ENCODE peak calls at places on chromosomes 2 and 18, in five cellular contexts. One of them, this sample, is unnamed.
A peak's percentile ranks its signal among the peaks of the same experiment; 100 is the strongest.

GRCh38 chr2:14778015-14778414 is 145.5 kb downstream of the LRATD1 start:
- DNase-seq in NCI-H1092 treated with DMSO at 0.1 percent for 48 hours: no peak
- DNase-seq in stimulated activated CD8-positive, alpha-beta memory T cell treated with anti-CD3 and anti-CD28 coated beads, Interleukin-7, amount 100 ng/mL, for 1 hour: no peak
- DNase-seq in AG08395: peak; percentile 79
- DNase-seq in stimulated activated CD4-positive, alpha-beta T cell treated with anti-CD3 and anti-CD28 coated beads, TNF-alpha, amount 100 ng/mL, for 48 hours: no peak
- DNase-seq in this sample: no peak

GRCh38 chr2:182553483-182553882 is 126.6 kb upstream of the PDE1A start:
- DNase-seq in NCI-H1092 treated with DMSO at 0.1 percent for 48 hours: no peak
- DNase-seq in stimulated activated CD8-positive, alpha-beta memory T cell treated with anti-CD3 and anti-CD28 coated beads, Interleukin-7, amount 100 ng/mL, for 1 hour: no peak
- DNase-seq in AG08395: no peak
- DNase-seq in stimulated activated CD4-positive, alpha-beta T cell treated with anti-CD3 and anti-CD28 coated beads, TNF-alpha, amount 100 ng/mL, for 48 hours: no peak
- DNase-seq in this sample: no peak

GRCh38 chr2:156779416-156780117 is 343.4 kb downstream of the GPD2 start:
- DNase-seq in NCI-H1092 treated with DMSO at 0.1 percent for 48 hours: no peak
- DNase-seq in stimulated activated CD8-positive, alpha-beta memory T cell treated with anti-CD3 and anti-CD28 coated beads, Interleukin-7, amount 100 ng/mL, for 1 hour: no peak
- DNase-seq in AG08395: no peak
- DNase-seq in stimulated activated CD4-positive, alpha-beta T cell treated with anti-CD3 and anti-CD28 coated beads, TNF-alpha, amount 100 ng/mL, for 48 hours: no peak
- DNase-seq in this sample: no peak

GRCh38 chr2:197057946-197058345 is 131.4 kb upstream of the PGAP1 start:
- DNase-seq in NCI-H1092 treated with DMSO at 0.1 percent for 48 hours: no peak
- DNase-seq in stimulated activated CD8-positive, alpha-beta memory T cell treated with anti-CD3 and anti-CD28 coated beads, Interleukin-7, amount 100 ng/mL, for 1 hour: no peak
- DNase-seq in AG08395: no peak
- DNase-seq in stimulated activated CD4-positive, alpha-beta T cell treated with anti-CD3 and anti-CD28 coated beads, TNF-alpha, amount 100 ng/mL, for 48 hours: no peak
- DNase-seq in this sample: no peak

GRCh38 chr2:164257794-164258193 is 363.5 kb downstream of the GRB14 start:
- DNase-seq in NCI-H1092 treated with DMSO at 0.1 percent for 48 hours: peak; percentile 2
- DNase-seq in stimulated activated CD8-positive, alpha-beta memory T cell treated with anti-CD3 and anti-CD28 coated beads, Interleukin-7, amount 100 ng/mL, for 1 hour: no peak
- DNase-seq in AG08395: no peak
- DNase-seq in stimulated activated CD4-positive, alpha-beta T cell treated with anti-CD3 and anti-CD28 coated beads, TNF-alpha, amount 100 ng/mL, for 48 hours: no peak
- DNase-seq in this sample: no peak

GRCh38 chr2:404581-404980 is 116.7 kb upstream of the ALKAL2 start:
- DNase-seq in NCI-H1092 treated with DMSO at 0.1 percent for 48 hours: no peak
- DNase-seq in stimulated activated CD8-positive, alpha-beta memory T cell treated with anti-CD3 and anti-CD28 coated beads, Interleukin-7, amount 100 ng/mL, for 1 hour: no peak
- DNase-seq in AG08395: no peak
- DNase-seq in stimulated activated CD4-positive, alpha-beta T cell treated with anti-CD3 and anti-CD28 coated beads, TNF-alpha, amount 100 ng/mL, for 48 hours: no peak
- DNase-seq in this sample: no peak

GRCh38 chr18:35572644-35573043 is 8.9 kb upstream of the GALNT1 start:
- DNase-seq in NCI-H1092 treated with DMSO at 0.1 percent for 48 hours: no peak
- DNase-seq in stimulated activated CD8-positive, alpha-beta memory T cell treated with anti-CD3 and anti-CD28 coated beads, Interleukin-7, amount 100 ng/mL, for 1 hour: no peak
- DNase-seq in AG08395: no peak
- DNase-seq in stimulated activated CD4-positive, alpha-beta T cell treated with anti-CD3 and anti-CD28 coated beads, TNF-alpha, amount 100 ng/mL, for 48 hours: no peak
- DNase-seq in this sample: no peak

GRCh38 chr2:66032376-66032775 is 402.5 kb upstream of the MEIS1 start:
- DNase-seq in NCI-H1092 treated with DMSO at 0.1 percent for 48 hours: no peak
- DNase-seq in stimulated activated CD8-positive, alpha-beta memory T cell treated with anti-CD3 and anti-CD28 coated beads, Interleukin-7, amount 100 ng/mL, for 1 hour: no peak
- DNase-seq in AG08395: no peak
- DNase-seq in stimulated activated CD4-positive, alpha-beta T cell treated with anti-CD3 and anti-CD28 coated beads, TNF-alpha, amount 100 ng/mL, for 48 hours: no peak
- DNase-seq in this sample: no peak

This sample was measured in gastrocnemius medialis.